ENCODE peak calls at places on chromosome 13, in nine cellular contexts. O is fibroblast of mammary gland, G is uterus, Q is AG04450, D is breast epithelium, K is cardiac muscle cell, J is adipocyte, Z is neural progenitor cell, M is tibial nerve. F is an unnamed sample.

GRCh38 chr13:37490176-37490575 is 108.4 kb downstream of the POSTN start:
- DNase-seq in O (peak; percentile 19), G (no peak), Q (no peak), D (no peak), K (no peak), J (no peak), Z (no peak), M (no peak), F (no peak)

GRCh38 chr13:73000027-73000674 is 58.7 kb upstream of the KLF5 start:
- DNase-seq in O (peak; percentile 2), G (no peak), Q (no peak), D (no peak), K (peak; percentile 52), J (peak; percentile 64), Z (no peak), M (no peak), F (no peak)

GRCh38 chr13:31172001-31172400 is 10.3 kb upstream of the HSPH1 start:
- DNase-seq in O (peak; percentile 45), G (no peak), Q (no peak), D (no peak), K (peak; percentile 84), J (peak; percentile 18), Z (no peak), M (no peak), F (no peak)

GRCh38 chr13:99226493-99226892 is 25.8 kb downstream of the UBAC2 start:
- DNase-seq in O (peak; percentile 49), G (no peak), Q (no peak), D (no peak), K (no peak), J (no peak), Z (no peak), M (no peak), F (peak; percentile 28)

GRCh38 chr13:38090913-38091312 is 221.3 kb upstream of the TRPC4 start:
- DNase-seq in O (no peak), G (no peak), Q (no peak), D (no peak), K (no peak), J (no peak), Z (peak; percentile 58), M (no peak), F (peak; percentile 3)

GRCh38 chr13:20391597-20392452 is 133.8 kb downstream of the CRYL1 start:
- DNase-seq in O (no peak), G (no peak), Q (no peak), D (no peak), K (no peak), J (no peak), Z (peak; percentile 7), M (no peak), F (no peak)

GRCh38 chr13:65940720-65941119 is 1289.4 kb downstream of the PCDH9 start:
- DNase-seq in O (no peak), G (no peak), Q (no peak), D (no peak), K (no peak), J (no peak), Z (no peak), M (no peak), F (no peak)

GRCh38 chr13:32041429-32041828 is 9.9 kb downstream of the FRY start:
- DNase-seq in O (no peak), G (no peak), Q (no peak), D (no peak), K (no peak), J (no peak), Z (no peak), M (no peak), F (no peak)

GRCh38 chr13:101210774-101211173 is 205.5 kb downstream of the NALCN start:
- DNase-seq in O (no peak), G (no peak), Q (no peak), D (no peak), K (no peak), J (no peak), Z (no peak), M (no peak), F (no peak)

GRCh38 chr13:101205408-101205807 is 210.9 kb downstream of the NALCN start:
- DNase-seq in O (no peak), G (no peak), Q (no peak), D (no peak), K (no peak), J (no peak), Z (no peak), M (no peak), F (no peak)

GRCh38 chr13:101204270-101205011 is 211.9 kb downstream of the NALCN start:
- DNase-seq in O (peak; percentile 4), G (no peak), Q (no peak), D (no peak), K (no peak), J (peak; percentile 75), Z (no peak), M (no peak), F (no peak)

GRCh38 chr13:101211261-101211660 is 205.0 kb downstream of the NALCN start:
- DNase-seq in O (peak; percentile 66), G (no peak), Q (no peak), D (no peak), K (peak; percentile 5), J (peak; percentile 69), Z (no peak), M (no peak), F (no peak)

DNA sequence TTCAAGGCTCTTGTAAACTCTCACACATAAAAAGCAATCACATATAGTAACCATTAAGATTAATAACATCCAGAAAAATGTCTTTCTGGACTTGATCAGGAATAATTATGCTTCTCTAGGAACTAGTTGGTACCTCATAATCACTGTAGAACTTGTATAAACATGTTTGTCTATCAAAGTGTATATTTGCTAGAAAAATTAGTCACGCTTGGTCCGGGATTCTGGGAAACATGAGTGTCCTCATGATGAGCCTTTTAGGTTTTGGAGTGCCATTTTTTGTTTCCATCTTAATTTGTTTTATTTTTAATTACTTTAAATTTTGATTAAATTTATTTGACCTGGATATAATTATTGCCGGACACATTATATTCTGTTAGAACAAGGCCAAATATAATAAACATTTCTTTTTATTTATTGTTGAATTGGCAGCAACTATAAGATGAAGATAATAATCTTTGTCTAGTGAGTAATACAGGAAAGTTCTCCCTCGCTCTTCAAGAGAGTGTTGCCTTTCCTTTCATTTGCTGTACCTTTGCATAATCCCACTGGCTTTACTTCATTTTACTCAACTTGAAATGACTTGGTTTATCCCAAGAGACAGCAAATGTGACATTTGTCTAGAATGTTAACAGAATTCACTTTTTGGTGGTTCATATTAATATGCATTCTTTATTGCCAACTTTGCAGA is 207.0 kb downstream of the NALCN start:
- DNase-seq in O (no peak), G (no peak), Q (no peak), D (no peak), K (no peak), J (no peak), Z (no peak), M (no peak), F (no peak)
- H3K4me3 ChIP-seq in O (no peak overlapping the region), G (no peak overlapping the region), Q (no peak overlapping the region), D (no peak overlapping the region), K (no peak overlapping the region), J (no peak overlapping the region), Z (no peak overlapping the region), M (no peak overlapping the region), F (no peak overlapping the region)

DNA sequence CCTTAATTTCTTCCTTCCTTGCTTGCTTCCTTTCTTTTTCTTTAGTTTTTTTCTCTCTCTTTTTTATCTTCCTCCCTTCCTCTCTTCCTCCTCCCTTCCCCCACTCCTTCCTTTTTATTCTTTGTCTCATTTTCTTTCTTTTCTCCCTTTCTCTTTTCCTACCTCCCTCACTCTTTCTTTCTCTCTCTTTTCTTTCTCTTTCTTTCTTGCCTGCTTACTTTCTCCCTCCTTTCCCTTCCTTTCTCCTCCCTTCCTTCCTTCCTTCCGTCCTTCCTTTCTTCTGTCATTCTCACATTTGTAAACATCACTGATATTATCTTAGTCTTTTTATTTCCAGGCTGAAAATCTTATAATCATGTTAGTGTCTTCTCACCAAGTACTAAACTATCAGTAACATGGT is 38.8 kb downstream of the SLITRK5 start:
- DNase-seq in O (no peak), G (no peak), Q (no peak), D (no peak), K (no peak), J (no peak), Z (no peak), M (no peak), F (no peak)
- H3K4me3 ChIP-seq in O (no peak overlapping the region), G (no peak overlapping the region), Q (no peak overlapping the region), D (no peak overlapping the region), K (no peak overlapping the region), J (no peak overlapping the region), Z (no peak overlapping the region), M (no peak overlapping the region), F (no peak overlapping the region)

GRCh38 chr13:23325191-23325590 is 108.3 kb downstream of the SACS start:
- DNase-seq in O (no peak), G (no peak), Q (no peak), D (no peak), K (no peak), J (no peak), Z (no peak), M (no peak), F (no peak)
- H3K4me3 ChIP-seq in O (no peak overlapping the region), G (no peak overlapping the region), Q (no peak overlapping the region), D (no peak overlapping the region), K (no peak overlapping the region), J (no peak overlapping the region), Z (no peak overlapping the region), M (no peak overlapping the region), F (no peak overlapping the region)

GRCh38 chr13:114196629-114197028 is 17.6 kb downstream of the CFAP97D2 start:
- DNase-seq in O (no peak), G (no peak), Q (no peak), D (no peak), K (no peak), J (no peak), Z (no peak), M (no peak), F (no peak)
- H3K4me3 ChIP-seq in O (no peak overlapping the region), G (no peak overlapping the region), Q (no peak overlapping the region), D (no peak overlapping the region), K (no peak overlapping the region), J (no peak overlapping the region), Z (no peak overlapping the region), M (no peak overlapping the region), F (no peak overlapping the region)

GRCh38 chr13:33206945-33207615 is 78.5 kb downstream of the STARD13 start:
- DNase-seq in O (no peak), G (no peak), Q (no peak), D (no peak), K (no peak), J (no peak), Z (no peak), M (no peak), F (no peak)

GRCh38 chr13:33206425-33206824 is 79.1 kb downstream of the STARD13 start:
- DNase-seq in O (peak; percentile 85), G (no peak), Q (no peak), D (no peak), K (no peak), J (peak; percentile 34), Z (no peak), M (no peak), F (peak; percentile 16)

GRCh38 chr13:33204130-33204927 is 81.2 kb downstream of the STARD13 start:
- DNase-seq in O (peak; percentile 98), G (peak; percentile 86), Q (no peak), D (no peak), K (peak; percentile 95), J (peak; percentile 94), Z (no peak), M (peak; percentile 53), F (no peak)

GRCh38 chr13:33205804-33206221 is 79.7 kb downstream of the STARD13 start:
- DNase-seq in O (peak; percentile 74), G (no peak), Q (no peak), D (no peak), K (peak; percentile 33), J (no peak), Z (peak; percentile 42), M (no peak), F (peak; percentile 29)

DNA sequence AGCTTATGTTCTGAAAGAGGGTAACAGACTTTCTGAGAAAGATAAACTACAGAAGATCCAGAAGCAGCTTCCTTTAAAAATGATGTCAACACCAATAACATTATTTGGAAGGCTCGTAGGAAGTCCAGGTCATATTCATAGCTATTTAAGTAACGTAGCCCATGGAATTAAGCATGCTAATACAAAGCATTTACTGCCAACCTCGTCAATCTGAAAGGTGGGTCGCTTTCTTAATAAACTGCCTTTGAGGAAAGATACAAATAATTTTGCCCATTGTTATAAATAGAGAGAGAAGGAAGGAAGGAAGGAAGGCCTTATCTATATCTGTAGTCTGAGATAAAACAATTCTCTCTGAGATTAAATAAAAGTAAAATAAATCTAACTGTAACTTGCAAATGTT is 80.3 kb downstream of the STARD13 start:
- DNase-seq in O (no peak), G (no peak), Q (no peak), D (no peak), K (no peak), J (no peak), Z (no peak), M (no peak), F (no peak)
- H3K4me3 ChIP-seq in O (peak overlapping the region; percentile 4), G (peak overlapping the region; percentile 31), Q (peak overlapping the region; percentile 17), D (peak overlapping the region; percentile 43), K (no peak overlapping the region), J (peak overlapping the region; percentile 75), Z (no peak overlapping the region), M (no peak overlapping the region), F (no peak overlapping the region)